ENCODE peak calls at places on chromosomes 2 and 18, in seven cellular contexts. Q, A, X, B, S, J and V are unnamed samples.

GRCh38 chr2:232349946-232350635 is 28.5 kb upstream of the ALPP start:
- DNase-seq in S (no peak), A (no peak), J (no peak), X (no peak), B (no peak), Q (no peak), V (no peak)

GRCh38 chr18:45753251-45753650 is 29.3 kb downstream of the SLC14A1 start:
- DNase-seq in Q (no peak), S (no peak), X (no peak), J (peak; percentile 34), A (no peak), B (no peak), V (no peak)

GRCh38 chr18:38981382-38981781 is 1415.8 kb upstream of the CELF4 start:
- DNase-seq in A (no peak), J (no peak), X (no peak), S (no peak), B (no peak), Q (no peak), V (no peak)

GRCh38 chr2:188151670-188152069 is 140.0 kb upstream of the GULP1 start:
- DNase-seq in A (no peak), Q (no peak), B (no peak), X (no peak), J (no peak), S (no peak), V (no peak)

GRCh38 chr2:224938670-224939309 is 103.5 kb downstream of the DOCK10 start:
- DNase-seq in B (no peak), A (no peak), S (no peak), X (no peak), Q (no peak), J (peak; percentile 83), V (no peak)

GRCh38 chr2:224909885-224910517 is 132.3 kb downstream of the DOCK10 start:
- DNase-seq in X (peak; percentile 32), A (no peak), J (peak; percentile 82), S (peak; percentile 69), B (no peak), Q (peak; percentile 35), V (no peak)

GRCh38 chr2:58571181-58571852 is 330.2 kb upstream of the FANCL start:
- DNase-seq in A (peak; percentile 54), J (peak; percentile 71), S (peak; percentile 8), X (no peak), Q (no peak), B (peak; percentile 26), V (peak; percentile 63)

GRCh38 chr2:212722046-212722445 is 183.4 kb upstream of the ERBB4 start:
- DNase-seq in A (no peak), S (no peak), B (no peak), Q (no peak), X (no peak), J (no peak), V (no peak)

GRCh38 chr2:128442891-128443302 is 124.2 kb upstream of the HS6ST1 start:
- DNase-seq in J (no peak), X (no peak), A (no peak), S (no peak), B (peak; percentile 21), Q (peak; percentile 54), V (no peak)

GRCh38 chr2:240820607-240821428 is 799 bp upstream of the KIF1A start:
- DNase-seq in A (no peak), B (no peak), X (no peak), Q (peak; percentile 24), S (no peak), J (no peak), V (no peak)

GRCh38 chr18:14962626-14963025 is 214.7 kb downstream of the ANKRD30B start:
- DNase-seq in J (no peak), Q (no peak), B (no peak), S (no peak), A (no peak), X (no peak), V (no peak)

GRCh38 chr18:14958701-14959100 is 210.7 kb downstream of the ANKRD30B start:
- DNase-seq in A (no peak), J (no peak), X (no peak), Q (no peak), B (no peak), S (no peak), V (no peak)

GRCh38 chr18:14963246-14963645 is 215.3 kb downstream of the ANKRD30B start:
- DNase-seq in Q (no peak), J (no peak), S (no peak), A (no peak), X (no peak), B (no peak), V (no peak)

GRCh38 chr18:14961991-14962390 is 214.0 kb downstream of the ANKRD30B start:
- DNase-seq in A (no peak), S (no peak), B (no peak), Q (no peak), X (no peak), J (no peak), V (no peak)

GRCh38 chr18:14959550-14959949 is 211.6 kb downstream of the ANKRD30B start:
- DNase-seq in X (no peak), J (no peak), Q (no peak), S (no peak), A (no peak), B (no peak), V (no peak)
- H3K9me3 ChIP-seq in X (no peaks in the 10 kb centered on the region), J (no peaks in the 10 kb centered on the region), Q (no peaks in the 10 kb centered on the region), S (no peaks in the 10 kb centered on the region), A (no peaks in the 10 kb centered on the region), B (no peaks in the 10 kb centered on the region), V (no peaks in the 10 kb centered on the region)

DNA sequence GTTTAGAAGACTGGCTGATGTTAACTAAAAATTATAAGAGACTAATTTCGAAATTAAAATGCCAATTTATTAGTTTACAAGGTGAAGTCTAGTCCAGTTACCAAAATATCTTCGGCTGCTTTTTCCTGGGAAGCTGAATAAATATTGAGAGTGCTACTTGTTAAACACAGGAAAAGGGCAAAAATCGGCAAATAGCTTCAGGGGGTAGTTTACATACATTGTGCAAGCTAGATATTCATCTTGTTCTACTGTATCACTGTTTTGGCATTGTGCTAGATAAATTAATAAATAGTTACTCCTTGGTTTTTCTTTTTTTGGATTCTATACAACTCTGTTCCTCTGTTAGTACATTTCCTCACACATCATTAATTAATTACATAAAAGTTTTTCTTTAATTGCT is 29.3 kb downstream of the NHEJ1 start:
- DNase-seq in B (no peak), X (no peak), S (no peak), Q (no peak), A (no peak), J (no peak), V (no peak)
- H3K4me1 ChIP-seq in B (peaks cover 4% of the 10 kb centered on the region), X (no peaks in the 10 kb centered on the region), S (peaks cover 4% of the 10 kb centered on the region), Q (peaks cover 6% of the 10 kb centered on the region), A (no peaks in the 10 kb centered on the region), J (no peaks in the 10 kb centered on the region), V (peaks cover 33% of the 10 kb centered on the region)

GRCh38 chr2:237697586-237698337 is 70.4 kb downstream of the LRRFIP1 start:
- DNase-seq in X (no peak), Q (no peak), A (no peak), B (no peak), J (peak; percentile 67), S (no peak), V (no peak)

GRCh38 chr2:237698338-237698694 is 70.9 kb downstream of the LRRFIP1 start:
- DNase-seq in B (no peak), S (no peak), X (no peak), A (no peak), Q (no peak), J (no peak), V (no peak)

GRCh38 chr2:237694423-237695194 is 67.2 kb downstream of the LRRFIP1 start:
- DNase-seq in J (no peak), B (no peak), Q (no peak), S (no peak), X (no peak), A (no peak), V (no peak)

GRCh38 chr2:237695201-237695780 is 67.9 kb downstream of the LRRFIP1 start:
- DNase-seq in Q (no peak), J (peak; percentile 96), A (no peak), X (no peak), S (no peak), B (peak; percentile 51), V (no peak)

DNA sequence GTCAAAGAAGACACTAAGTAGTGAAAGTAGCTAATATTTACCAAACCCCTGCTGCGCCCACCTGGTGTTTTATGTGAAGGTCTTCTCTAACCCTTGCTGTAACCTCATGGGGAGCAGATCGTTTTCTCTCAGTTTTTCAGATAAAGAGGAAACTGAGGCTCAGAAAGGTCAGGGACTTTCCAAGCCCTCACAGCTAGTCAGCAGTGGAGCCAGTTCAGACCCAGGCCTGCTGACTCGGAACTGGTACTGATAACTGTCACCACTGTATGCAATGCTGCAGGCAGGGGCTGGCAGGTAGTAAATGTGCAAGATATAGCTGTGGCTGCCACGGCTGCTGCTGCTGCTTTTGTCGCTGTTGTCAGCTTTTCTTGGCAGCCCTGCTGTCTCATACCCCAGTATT is 69.1 kb downstream of the LRRFIP1 start:
- DNase-seq in X (no peak), J (no peak), Q (no peak), B (no peak), A (no peak), S (no peak), V (no peak)
- H3K4me3 ChIP-seq in X (peak overlapping the region; percentile 88), J (no peak overlapping the region), Q (no peak overlapping the region), B (no peak overlapping the region), A (no peak overlapping the region), S (no peak overlapping the region), V (no peak overlapping the region)

GRCh38 chr2:15636972-15637785 is 45.5 kb downstream of the DDX1 start:
- DNase-seq in A (peak; percentile 81), Q (peak; percentile 73), J (peak; percentile 57), S (peak; percentile 82), X (peak; percentile 66), B (peak; percentile 67), V (peak; percentile 80)

GRCh38 chr2:15633043-15633970 is 41.6 kb downstream of the DDX1 start:
- DNase-seq in B (no peak), J (no peak), A (no peak), Q (no peak), X (no peak), S (no peak), V (no peak)

GRCh38 chr2:15631883-15632282 is 40.2 kb downstream of the DDX1 start:
- DNase-seq in B (no peak), J (no peak), X (no peak), A (no peak), S (no peak), Q (no peak), V (no peak)

GRCh38 chr2:15633971-15634346 is 42.3 kb downstream of the DDX1 start:
- DNase-seq in S (no peak), Q (no peak), X (no peak), B (no peak), A (no peak), J (no peak), V (no peak)

DNA sequence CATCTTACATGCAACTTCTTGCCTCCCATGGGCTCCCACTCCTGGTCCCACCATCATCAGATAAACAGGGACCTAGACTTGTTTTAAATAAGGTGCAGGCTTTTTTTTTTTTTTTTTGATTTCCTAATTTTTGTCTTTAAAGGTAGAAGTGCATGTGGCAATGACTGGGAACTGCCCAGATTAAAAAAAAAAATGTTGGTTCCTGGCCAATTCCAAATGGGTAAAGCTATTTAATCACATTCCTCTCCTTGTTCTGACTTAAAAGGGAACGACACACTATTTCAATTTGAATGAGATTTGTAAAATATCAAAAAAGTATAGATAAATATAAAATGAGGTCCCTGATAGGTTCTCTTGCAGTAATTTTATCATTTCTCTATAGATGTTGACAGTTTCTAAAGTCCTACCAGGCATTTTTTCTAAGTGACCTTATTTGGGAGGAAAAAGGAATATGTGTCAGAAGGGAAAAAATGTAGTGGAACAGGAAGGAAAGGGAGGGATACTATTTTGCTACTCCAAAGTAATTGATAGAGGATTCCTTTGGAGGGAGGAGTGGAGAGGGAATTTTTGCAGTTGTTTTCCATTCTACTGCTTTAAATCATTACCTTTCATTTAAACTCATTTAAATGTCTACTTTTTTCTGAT is 43.3 kb downstream of the DDX1 start:
- DNase-seq in A (no peak), Q (no peak), B (no peak), S (no peak), J (peak; percentile 56), X (no peak), V (no peak)
- H3K9me3 ChIP-seq in A (no peaks in the 10 kb centered on the region), Q (no peaks in the 10 kb centered on the region), B (no peaks in the 10 kb centered on the region), S (no peaks in the 10 kb centered on the region), J (no peaks in the 10 kb centered on the region), X (no peaks in the 10 kb centered on the region), V (no peaks in the 10 kb centered on the region)

GRCh38 chr2:107990718-107991117 is 4.4 kb downstream of the SLC5A7 start:
- DNase-seq in X (no peak), A (no peak), J (no peak), B (no peak), S (no peak), Q (no peak), V (no peak)
- H3K4me1 ChIP-seq in X (no peaks in the 10 kb centered on the region), A (no peaks in the 10 kb centered on the region), J (no peaks in the 10 kb centered on the region), B (no peaks in the 10 kb centered on the region), S (peaks cover 8% of the 10 kb centered on the region), Q (no peaks in the 10 kb centered on the region), V (no peaks in the 10 kb centered on the region)